ENCODE peak calls at places on chromosomes 2 and 18, in ten cellular contexts. U is hippocampal formation, I is NCI-H774, S is progenitor cell of endocrine pancreas, V is A673, O is Calu3, G is AG04450, J is bronchial epithelial cell, Q is fibroblast of pulmonary artery, C is iris pigment epithelial cell. E is an unnamed sample.

GRCh38 chr2:224999784-225000183 is 42.5 kb downstream of the DOCK10 start:
- DNase-seq in U (no peak), I (no peak), S (no peak), V (no peak), O (no peak), G (no peak), J (no peak), Q (peak; percentile 31), C (no peak), E (no peak)

GRCh38 chr18:8450013-8450412 is 159.2 kb upstream of the RAB12 start:
- DNase-seq in U (no peak), I (no peak), S (no peak), V (peak; percentile 47), O (peak; percentile 28), G (no peak), J (no peak), Q (peak; percentile 19), C (no peak), E (peak; percentile 10)

GRCh38 chr2:220460257-220460985 is 833.0 kb downstream of the SLC4A3 start:
- DNase-seq in U (no peak), I (no peak), S (no peak), V (peak; percentile 37), O (no peak), G (no peak), J (peak; percentile 31), Q (no peak), C (peak; percentile 16), E (peak; percentile 62)

GRCh38 chr18:27261769-27262549 is 76.9 kb upstream of the CHST9 start:
- DNase-seq in U (no peak), I (no peak), S (no peak), V (no peak), O (no peak), G (no peak), J (no peak), Q (no peak), C (no peak), E (no peak)

GRCh38 chr2:112165296-112165695 is 27.1 kb downstream of the FBLN7 start:
- DNase-seq in U (no peak), I (no peak), S (no peak), V (no peak), O (no peak), G (no peak), J (no peak), Q (no peak), C (no peak), E (no peak)

GRCh38 chr2:198615972-198616371 is 811.6 kb downstream of the PLCL1 start:
- DNase-seq in U (no peak), I (no peak), S (no peak), V (no peak), O (no peak), G (no peak), J (no peak), Q (peak; percentile 0), C (peak; percentile 15), E (no peak)

GRCh38 chr2:54429811-54430600 is 26.1 kb upstream of the SPTBN1 start:
- DNase-seq in U (no peak), I (no peak), S (no peak), V (no peak), O (no peak), G (no peak), J (no peak), Q (no peak), C (no peak), E (no peak)

GRCh38 chr2:105038383-105039061 is 653 bp downstream of the MRPS9 start:
- DNase-seq in U (no peak), I (no peak), S (no peak), V (peak; percentile 6), O (no peak), G (no peak), J (peak; percentile 22), Q (peak; percentile 6), C (no peak), E (peak; percentile 26)

GRCh38 chr2:136154384-136154783 is 36.4 kb upstream of the CXCR4 start:
- DNase-seq in U (no peak), I (no peak), S (no peak), V (no peak), O (no peak), G (no peak), J (no peak), Q (no peak), C (no peak), E (peak; percentile 49)

GRCh38 chr2:60899230-60899891 is 18.0 kb downstream of the REL start:
- DNase-seq in U (no peak), I (no peak), S (no peak), V (no peak), O (no peak), G (no peak), J (no peak), Q (no peak), C (no peak), E (no peak)

GRCh38 chr2:144559242-144559641 is 39.3 kb upstream of the ZEB2 start:
- DNase-seq in U (no peak), I (no peak), S (no peak), V (no peak), O (no peak), G (no peak), J (no peak), Q (no peak), C (no peak), E (no peak)

GRCh38 chr2:235286624-235287368 is 207.0 kb upstream of the AGAP1 start:
- DNase-seq in U (no peak), I (no peak), S (no peak), V (no peak), O (no peak), G (no peak), J (no peak), Q (peak; percentile 33), C (no peak), E (no peak)

GRCh38 chr18:10289265-10289664 is 165.2 kb upstream of the APCDD1 start:
- DNase-seq in U (no peak), I (no peak), S (no peak), V (no peak), O (no peak), G (no peak), J (no peak), Q (no peak), C (no peak), E (no peak)

GRCh38 chr18:26747131-26747475 is 118.4 kb downstream of the AQP4 start:
- DNase-seq in U (no peak), I (no peak), S (no peak), V (no peak), O (no peak), G (no peak), J (peak; percentile 76), Q (no peak), C (peak; percentile 29), E (no peak)

GRCh38 chr18:13710460-13710859 is 15.9 kb downstream of the FAM210A start:
- DNase-seq in U (no peak), I (no peak), S (no peak), V (no peak), O (peak; percentile 75), G (no peak), J (peak; percentile 93), Q (no peak), C (peak; percentile 28), E (peak; percentile 39)

GRCh38 chr18:67301592-67301991 is 214.9 kb downstream of the DSEL start:
- DNase-seq in U (no peak), I (no peak), S (no peak), V (no peak), O (no peak), G (no peak), J (peak; percentile 46), Q (no peak), C (peak; percentile 25), E (no peak)

GRCh38 chr18:50559750-50560680 is at the start of gene MAPK4:
- DNase-seq in U (no peak), I (peak; percentile 64), S (peak; percentile 50), V (peak; percentile 40), O (peak; percentile 60), G (no peak), J (peak; percentile 7), Q (peak; percentile 20), C (peak; percentile 27), E (peak; percentile 47)

GRCh38 chr2:180823546-180824141 is 156.8 kb upstream of the UBE2E3 start:
- DNase-seq in U (no peak), I (peak; percentile 7), S (no peak), V (no peak), O (no peak), G (peak; percentile 18), J (peak; percentile 58), Q (peak; percentile 53), C (peak; percentile 73), E (no peak)

GRCh38 chr2:168851674-168852320 is 38.4 kb downstream of the SPC25 start:
- DNase-seq in U (no peak), I (no peak), S (no peak), V (peak; percentile 45), O (peak; percentile 74), G (peak; percentile 55), J (peak; percentile 90), Q (peak; percentile 80), C (peak; percentile 91), E (peak; percentile 51)

GRCh38 chr2:206088248-206088647 is 2.3 kb upstream of the INO80D start:
- DNase-seq in U (no peak), I (no peak), S (no peak), V (no peak), O (no peak), G (no peak), J (no peak), Q (no peak), C (no peak), E (no peak)